ENCODE peak calls at places on chromosomes 11 and 22, in five cellular contexts. D, Y, Z, H and G are unnamed samples.

GRCh38 chr11:78380615-78381029 is 37.0 kb downstream of the GAB2 start:
- DNase-seq in Y (no peak), D (no peak), H (no peak), Z (no peak), G (no peak)

GRCh38 chr11:78714539-78714938 is 139.9 kb upstream of the NARS2 start:
- DNase-seq in D (no peak), H (no peak), Z (no peak), Y (no peak), G (no peak)

GRCh38 chr11:12161603-12162350 is 51.4 kb downstream of the MICAL2 start:
- DNase-seq in Z (no peak), Y (no peak), D (no peak), H (no peak), G (no peak)

GRCh38 chr22:49310354-49310753 is 517.3 kb downstream of the BRD1 start:
- DNase-seq in D (no peak), Y (no peak), H (no peak), Z (no peak), G (no peak)

GRCh38 chr11:129652828-129653227 is 162.8 kb upstream of the TMEM45B start:
- DNase-seq in H (no peak), Z (no peak), D (no peak), Y (no peak), G (no peak)

GRCh38 chr11:1559103-1559951 is 12.7 kb downstream of the DUSP8 start:
- DNase-seq in Z (no peak), D (no peak), Y (no peak), H (peak), G (no peak)

GRCh38 chr22:40749006-40749405 is 69.7 kb downstream of the MCHR1 start:
- DNase-seq in Y (no peak), Z (no peak), D (no peak), H (no peak), G (no peak)

GRCh38 chr11:23278121-23278520 is 417.8 kb upstream of the CCDC179 start:
- DNase-seq in Z (no peak), Y (no peak), D (no peak), H (no peak), G (no peak)

GRCh38 chr11:27672836-27673464 is 27.3 kb downstream of the BDNF start:
- DNase-seq in H (no peak), Z (no peak), D (no peak), Y (no peak), G (no peak)

GRCh38 chr11:71131861-71132260 is 120.5 kb downstream of the SHANK2 start:
- DNase-seq in D (no peak), Y (no peak), H (no peak), Z (no peak), G (no peak)

GRCh38 chr11:64648551-64648950 is 57.5 kb downstream of the SLC22A12 start:
- DNase-seq in D (no peak), H (no peak), Z (no peak), Y (no peak), G (no peak)

GRCh38 chr11:62013266-62014157 is 46.1 kb upstream of the FTH1 start:
- DNase-seq in H (no peak), D (no peak), Z (no peak), Y (no peak), G (no peak)

GRCh38 chr11:102807921-102808320 is 10.0 kb upstream of the MMP1 start:
- DNase-seq in Z (no peak), Y (no peak), H (no peak), D (peak), G (no peak)

GRCh38 chr11:2665747-2666710 is 33.8 kb downstream of the KCNQ1OT1 start:
- DNase-seq in Z (no peak), D (no peak), Y (no peak), H (no peak), G (no peak)

GRCh38 chr11:21410513-21410912 is 741.1 kb downstream of the NELL1 start:
- DNase-seq in H (no peak), Y (no peak), D (no peak), Z (no peak), G (no peak)

GRCh38 chr11:123188508-123189165 is 6.4 kb downstream of the CLMP start:
- DNase-seq in Z (no peak), Y (no peak), D (no peak), H (no peak), G (peak)

GRCh38 chr22:18100781-18101180 is 9.8 kb upstream of the TUBA8 start:
- DNase-seq in H (no peak), Z (no peak), Y (no peak), D (no peak), G (no peak)

GRCh38 chr11:16154715-16155396 is 201.5 kb downstream of the SOX6 start:
- DNase-seq in Y (no peak), Z (no peak), H (peak), D (peak), G (no peak)

GRCh38 chr11:123740787-123741158 is 687 bp downstream of the ZNF202 start:
- DNase-seq in D (no peak), Z (peak), H (no peak), Y (no peak), G (no peak)